ENCODE peak calls at places on chromosomes 7 and 10, in four cellular contexts. One of them, this sample, is unnamed.

GRCh38 chr10:34018129-34018528 is 683.7 kb upstream of the NRP1 start:
- DNase-seq in tibial artery: no peak
- DNase-seq in endothelial cell: no peak
- DNase-seq in sigmoid colon: no peak
- DNase-seq in this sample: no peak

GRCh38 chr10:85671530-85671929 is 695.1 kb downstream of the GRID1 start:
- DNase-seq in tibial artery: no peak
- DNase-seq in endothelial cell: no peak
- DNase-seq in sigmoid colon: no peak
- DNase-seq in this sample: no peak

GRCh38 chr7:35869810-35870209 is 69.0 kb downstream of the SEPTIN7 start:
- DNase-seq in tibial artery: no peak
- DNase-seq in endothelial cell: no peak
- DNase-seq in sigmoid colon: no peak
- DNase-seq in this sample: no peak

GRCh38 chr7:14892961-14893360 is 9.6 kb downstream of the DGKB start:
- DNase-seq in tibial artery: no peak
- DNase-seq in endothelial cell: no peak
- DNase-seq in sigmoid colon: no peak
- DNase-seq in this sample: no peak

GRCh38 chr10:84543948-84544347 is 215.6 kb downstream of the CCSER2 start:
- DNase-seq in tibial artery: no peak
- DNase-seq in endothelial cell: no peak
- DNase-seq in sigmoid colon: no peak
- DNase-seq in this sample: peak; percentile 70

GRCh38 chr7:30912986-30913671 is 1.5 kb downstream of the AQP1 start:
- DNase-seq in tibial artery: no peak
- DNase-seq in endothelial cell: no peak
- DNase-seq in sigmoid colon: no peak
- DNase-seq in this sample: no peak

GRCh38 chr10:28774051-28774995 is 97.0 kb downstream of the BAMBI start:
- DNase-seq in tibial artery: no peak
- DNase-seq in endothelial cell: no peak
- DNase-seq in sigmoid colon: no peak
- DNase-seq in this sample: no peak

GRCh38 chr7:30896041-30896440 is 15.6 kb upstream of the AQP1 start:
- DNase-seq in tibial artery: no peak
- DNase-seq in endothelial cell: no peak
- DNase-seq in sigmoid colon: no peak
- DNase-seq in this sample: no peak

GRCh38 chr10:122561792-122562191 is 1.2 kb downstream of the DMBT1 start:
- DNase-seq in tibial artery: no peak
- DNase-seq in endothelial cell: no peak
- DNase-seq in sigmoid colon: no peak
- DNase-seq in this sample: no peak

GRCh38 chr7:44465490-44465889 is 25.0 kb downstream of the NUDCD3 start:
- DNase-seq in tibial artery: no peak
- DNase-seq in endothelial cell: no peak
- DNase-seq in sigmoid colon: no peak
- DNase-seq in this sample: no peak

GRCh38 chr7:3482147-3482921 is 181.3 kb downstream of the SDK1 start:
- DNase-seq in tibial artery: no peak
- DNase-seq in endothelial cell: peak; percentile 64
- DNase-seq in sigmoid colon: no peak
- DNase-seq in this sample: peak; percentile 64

GRCh38 chr7:142085428-142085827 is 26.1 kb upstream of the MGAM2 start:
- DNase-seq in tibial artery: no peak
- DNase-seq in endothelial cell: no peak
- DNase-seq in sigmoid colon: no peak
- DNase-seq in this sample: no peak

GRCh38 chr7:105822806-105823205 is 53.6 kb downstream of the ATXN7L1 start:
- DNase-seq in tibial artery: no peak
- DNase-seq in endothelial cell: no peak
- DNase-seq in sigmoid colon: no peak
- DNase-seq in this sample: no peak

GRCh38 chr10:116722736-116723427 is 19.5 kb downstream of the HSPA12A start:
- DNase-seq in tibial artery: no peak
- DNase-seq in endothelial cell: no peak
- DNase-seq in sigmoid colon: peak; percentile 39
- DNase-seq in this sample: no peak

GRCh38 chr7:55484241-55484640 is 88.1 kb downstream of the VOPP1 start:
- DNase-seq in tibial artery: no peak
- DNase-seq in endothelial cell: no peak
- DNase-seq in sigmoid colon: no peak
- DNase-seq in this sample: no peak

GRCh38 chr10:112265745-112266144 is 17.5 kb upstream of the TECTB start:
- DNase-seq in tibial artery: peak; percentile 48
- DNase-seq in endothelial cell: no peak
- DNase-seq in sigmoid colon: no peak
- DNase-seq in this sample: no peak

GRCh38 chr7:8141070-8141469 is 120.9 kb downstream of the ICA1 start:
- DNase-seq in tibial artery: no peak
- DNase-seq in endothelial cell: no peak
- DNase-seq in sigmoid colon: no peak
- DNase-seq in this sample: no peak

GRCh38 chr7:129553861-129554530 is 51.7 kb downstream of the SMKR1 start:
- DNase-seq in tibial artery: no peak
- DNase-seq in endothelial cell: no peak
- DNase-seq in sigmoid colon: no peak
- DNase-seq in this sample: peak; percentile 40

GRCh38 chr10:115141254-115141653 is 48.1 kb downstream of the ATRNL1 start:
- DNase-seq in tibial artery: no peak
- DNase-seq in endothelial cell: no peak
- DNase-seq in sigmoid colon: no peak
- DNase-seq in this sample: peak; percentile 27

GRCh38 chr10:133161486-133162051 is 1.6 kb downstream of the KNDC1 start:
- DNase-seq in tibial artery: no peak
- DNase-seq in endothelial cell: no peak
- DNase-seq in sigmoid colon: peak; percentile 40
- DNase-seq in this sample: no peak

GRCh38 chr7:66307591-66308215 is 102.6 kb downstream of the TPST1 start:
- DNase-seq in tibial artery: no peak
- DNase-seq in endothelial cell: no peak
- DNase-seq in sigmoid colon: no peak
- DNase-seq in this sample: no peak

GRCh38 chr7:33129806-33130153 is 416 bp downstream of the BBS9 start:
- DNase-seq in tibial artery: no peak
- DNase-seq in endothelial cell: no peak
- DNase-seq in sigmoid colon: no peak
- DNase-seq in this sample: no peak

GRCh38 chr10:26556756-26557640 is 118.9 kb downstream of the APBB1IP start:
- DNase-seq in tibial artery: no peak
- DNase-seq in endothelial cell: peak; percentile 28
- DNase-seq in sigmoid colon: no peak
- DNase-seq in this sample: peak; percentile 59

GRCh38 chr7:79268730-79269129 is 184.7 kb downstream of the MAGI2 start:
- DNase-seq in tibial artery: no peak
- DNase-seq in endothelial cell: no peak
- DNase-seq in sigmoid colon: no peak
- DNase-seq in this sample: no peak

GRCh38 chr7:43362652-43363428 is 220.1 kb upstream of the STK17A start:
- DNase-seq in tibial artery: no peak
- DNase-seq in endothelial cell: peak; percentile 30
- DNase-seq in sigmoid colon: no peak
- DNase-seq in this sample: peak; percentile 88

GRCh38 chr7:94298943-94299342 is 95.8 kb upstream of the COL1A2 start:
- DNase-seq in tibial artery: no peak
- DNase-seq in endothelial cell: no peak
- DNase-seq in sigmoid colon: no peak
- DNase-seq in this sample: no peak

GRCh38 chr7:139699640-139700504 is 77.9 kb downstream of the HIPK2 start:
- DNase-seq in tibial artery: no peak
- DNase-seq in endothelial cell: no peak
- DNase-seq in sigmoid colon: no peak
- DNase-seq in this sample: no peak
- TF ChIP-seq CTCF in tibial artery: no peak
- TF ChIP-seq CTCF in endothelial cell: no peak
- TF ChIP-seq CTCF in sigmoid colon: no peak
- TF ChIP-seq CTCF in this sample: no peak

GRCh38 chr10:93992400-93993030 is 1.2 kb upstream of the PLCE1 start:
- DNase-seq in tibial artery: no peak
- DNase-seq in endothelial cell: no peak
- DNase-seq in sigmoid colon: no peak
- DNase-seq in this sample: no peak
- TF ChIP-seq CTCF in tibial artery: no peak
- TF ChIP-seq CTCF in endothelial cell: peak; percentile 25
- TF ChIP-seq CTCF in sigmoid colon: no peak
- TF ChIP-seq CTCF in this sample: peak; percentile 13

GRCh38 chr7:158002486-158003080 is 585.0 kb downstream of the PTPRN2 start:
- DNase-seq in tibial artery: no peak
- DNase-seq in endothelial cell: no peak
- DNase-seq in sigmoid colon: no peak
- DNase-seq in this sample: no peak

GRCh38 chr7:158001621-158002320 is 585.9 kb downstream of the PTPRN2 start:
- DNase-seq in tibial artery: no peak
- DNase-seq in endothelial cell: no peak
- DNase-seq in sigmoid colon: no peak
- DNase-seq in this sample: no peak

GRCh38 chr7:158000160-158000559 is 587.5 kb downstream of the PTPRN2 start:
- DNase-seq in tibial artery: no peak
- DNase-seq in endothelial cell: no peak
- DNase-seq in sigmoid colon: no peak
- DNase-seq in this sample: no peak

GRCh38 chr7:158003441-158004122 is 584.0 kb downstream of the PTPRN2 start:
- DNase-seq in tibial artery: no peak
- DNase-seq in endothelial cell: no peak
- DNase-seq in sigmoid colon: no peak
- DNase-seq in this sample: no peak

GRCh38 chr7:158001003-158001402 is 586.6 kb downstream of the PTPRN2 start:
- DNase-seq in tibial artery: no peak
- DNase-seq in endothelial cell: no peak
- DNase-seq in sigmoid colon: no peak
- DNase-seq in this sample: no peak
- TF ChIP-seq CTCF in tibial artery: no peak
- TF ChIP-seq CTCF in endothelial cell: no peak
- TF ChIP-seq CTCF in sigmoid colon: no peak
- TF ChIP-seq CTCF in this sample: no peak

GRCh38 chr7:47194516-47194915 is 387.4 kb downstream of the TNS3 start:
- DNase-seq in tibial artery: no peak
- DNase-seq in endothelial cell: no peak
- DNase-seq in sigmoid colon: no peak
- DNase-seq in this sample: no peak
- TF ChIP-seq CTCF in tibial artery: no peak
- TF ChIP-seq CTCF in endothelial cell: no peak
- TF ChIP-seq CTCF in sigmoid colon: no peak
- TF ChIP-seq CTCF in this sample: no peak

GRCh38 chr7:518630-519428 is 817 bp downstream of the PDGFA start:
- DNase-seq in tibial artery: peak; percentile 80
- DNase-seq in endothelial cell: peak; percentile 47
- DNase-seq in sigmoid colon: peak; percentile 92
- DNase-seq in this sample: peak; percentile 83
- TF ChIP-seq CTCF in tibial artery: no peak
- TF ChIP-seq CTCF in endothelial cell: no peak
- TF ChIP-seq CTCF in sigmoid colon: no peak
- TF ChIP-seq CTCF in this sample: no peak

GRCh38 chr7:5631185-5631584 is 150.3 kb downstream of the RNF216 start:
- DNase-seq in tibial artery: no peak
- DNase-seq in endothelial cell: no peak
- DNase-seq in sigmoid colon: no peak
- DNase-seq in this sample: no peak

GRCh38 chr7:5627745-5628547 is 153.5 kb downstream of the RNF216 start:
- DNase-seq in tibial artery: no peak
- DNase-seq in endothelial cell: no peak
- DNase-seq in sigmoid colon: no peak
- DNase-seq in this sample: no peak

GRCh38 chr7:5631752-5632151 is 149.7 kb downstream of the RNF216 start:
- DNase-seq in tibial artery: no peak
- DNase-seq in endothelial cell: no peak
- DNase-seq in sigmoid colon: no peak
- DNase-seq in this sample: no peak

GRCh38 chr7:5630670-5631069 is 150.8 kb downstream of the RNF216 start:
- DNase-seq in tibial artery: no peak
- DNase-seq in endothelial cell: no peak
- DNase-seq in sigmoid colon: no peak
- DNase-seq in this sample: peak; percentile 82

GRCh38 chr7:5629941-5630340 is 151.5 kb downstream of the RNF216 start:
- DNase-seq in tibial artery: no peak
- DNase-seq in endothelial cell: no peak
- DNase-seq in sigmoid colon: no peak
- DNase-seq in this sample: peak; percentile 86
- TF ChIP-seq CTCF in tibial artery: no peak
- TF ChIP-seq CTCF in endothelial cell: no peak
- TF ChIP-seq CTCF in sigmoid colon: no peak
- TF ChIP-seq CTCF in this sample: no peak

DNA sequence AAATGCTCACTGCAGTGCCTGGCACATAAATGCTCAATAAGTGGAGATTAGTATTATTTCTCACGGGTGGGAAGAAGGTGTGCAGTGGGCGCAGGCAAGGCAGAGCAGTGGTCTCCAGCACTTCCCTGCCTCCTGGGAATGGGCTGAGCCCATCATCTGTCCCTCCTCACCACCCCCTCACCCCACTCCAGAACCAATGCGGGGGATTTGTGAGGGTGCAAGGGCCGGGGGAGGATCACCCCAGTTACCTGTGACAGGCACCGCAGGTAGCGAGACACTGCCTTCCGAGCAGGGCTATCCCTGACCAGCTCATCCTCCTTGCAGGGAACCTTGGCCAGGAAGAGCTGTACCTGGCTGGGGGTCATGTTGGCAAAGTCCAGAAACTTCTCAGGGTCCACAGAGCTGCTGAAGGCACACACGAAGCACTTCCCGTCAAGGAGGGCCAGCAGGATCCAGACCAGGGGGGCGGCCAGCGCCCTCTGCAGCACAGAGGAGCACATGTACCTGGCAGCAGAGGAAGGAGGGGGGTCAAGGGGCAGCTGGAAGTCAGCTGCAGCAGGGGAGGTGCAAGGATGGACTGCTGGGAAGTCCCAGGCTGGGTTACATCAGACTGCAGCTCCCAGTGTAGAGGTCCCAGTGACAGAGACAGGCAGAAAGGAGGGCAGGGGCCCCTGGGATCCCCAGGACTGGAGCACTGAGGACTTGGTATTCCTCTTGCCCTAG is 2.8 kb downstream of the CALHM3 start:
- DNase-seq in tibial artery: no peak
- DNase-seq in endothelial cell: peak; percentile 46
- DNase-seq in sigmoid colon: no peak
- DNase-seq in this sample: no peak
- TF ChIP-seq CTCF in tibial artery: no peak
- TF ChIP-seq CTCF in endothelial cell: no peak
- TF ChIP-seq CTCF in sigmoid colon: no peak
- TF ChIP-seq CTCF in this sample: no peak

This sample was measured in MCF 10A.